ENCODE peak calls at places on chromosomes 7 and 10, in four cellular contexts. D is Peyer's patch, Q is AG09309, R is bronchial epithelial cell. M is an unnamed sample.

GRCh38 chr10:6114758-6115410 is 26.1 kb downstream of the RBM17 start:
- DNase-seq in D (no peak), R (peak), Q (peak), M (peak)

GRCh38 chr7:33677556-33677955 is 227.8 kb upstream of the BMPER start:
- DNase-seq in D (no peak), Q (peak), R (peak), M (no peak)

GRCh38 chr7:73905360-73905759 is 44.4 kb downstream of the TMEM270 start:
- DNase-seq in R (no peak), Q (no peak), D (no peak), M (no peak)

GRCh38 chr10:129859536-129859935 is 104.5 kb downstream of the EBF3 start:
- DNase-seq in R (no peak), D (no peak), Q (no peak), M (no peak)

GRCh38 chr10:102675151-102675886 is 31.0 kb downstream of the TRIM8 start:
- DNase-seq in R (peak), Q (no peak), D (no peak), M (no peak)

GRCh38 chr10:93758911-93759410 is 1.2 kb downstream of the LGI1 start:
- DNase-seq in Q (no peak), D (no peak), R (no peak), M (no peak)

GRCh38 chr10:131729361-131729760 is 171.4 kb upstream of the PPP2R2D start:
- DNase-seq in R (no peak), D (no peak), Q (no peak), M (no peak)

GRCh38 chr7:116528008-116528789 is 3.4 kb downstream of the CAV1 start:
- DNase-seq in Q (peak), R (peak), D (no peak), M (peak)

GRCh38 chr7:6631605-6632004 is 5.5 kb upstream of the ZNF316 start:
- DNase-seq in D (no peak), Q (no peak), R (peak), M (no peak)

GRCh38 chr10:58868736-58869435 is 307.6 kb upstream of the PHYHIPL start:
- DNase-seq in Q (no peak), D (no peak), R (peak), M (no peak)

GRCh38 chr7:106844286-106844997 is 20.6 kb upstream of the PIK3CG start:
- DNase-seq in Q (no peak), D (no peak), R (no peak), M (no peak)

GRCh38 chr7:50088463-50089129 is 4.5 kb downstream of the ZPBP start:
- DNase-seq in D (no peak), R (peak), Q (no peak), M (no peak)

GRCh38 chr7:50092579-50093411 is at the start of gene ZPBP:
- DNase-seq in R (peak), D (peak), Q (no peak), M (peak)
- H3K4me3 ChIP-seq in R (peak), D (peak), Q (no peak), M (peak)

GRCh38 chr10:119178371-119179119 is at the start of gene PRDX3:
- DNase-seq in R (peak), D (peak), Q (no peak), M (no peak)
- TF ChIP-seq CTCF in R (peak), D (peak), Q (peak), M (no peak)

GRCh38 chr7:27897441-27897847 is 157.5 kb downstream of the TAX1BP1 start:
- DNase-seq in Q (no peak), R (peak), D (no peak), M (no peak)

GRCh38 chr7:27898735-27899134 is 158.8 kb downstream of the TAX1BP1 start:
- DNase-seq in R (no peak), D (no peak), Q (no peak), M (no peak)

GRCh38 chr7:27899601-27900000 is 159.6 kb downstream of the TAX1BP1 start:
- DNase-seq in R (peak), D (no peak), Q (no peak), M (no peak)

GRCh38 chr7:27900006-27900405 is 160.0 kb downstream of the TAX1BP1 start:
- DNase-seq in D (no peak), R (no peak), Q (no peak), M (no peak)

DNA sequence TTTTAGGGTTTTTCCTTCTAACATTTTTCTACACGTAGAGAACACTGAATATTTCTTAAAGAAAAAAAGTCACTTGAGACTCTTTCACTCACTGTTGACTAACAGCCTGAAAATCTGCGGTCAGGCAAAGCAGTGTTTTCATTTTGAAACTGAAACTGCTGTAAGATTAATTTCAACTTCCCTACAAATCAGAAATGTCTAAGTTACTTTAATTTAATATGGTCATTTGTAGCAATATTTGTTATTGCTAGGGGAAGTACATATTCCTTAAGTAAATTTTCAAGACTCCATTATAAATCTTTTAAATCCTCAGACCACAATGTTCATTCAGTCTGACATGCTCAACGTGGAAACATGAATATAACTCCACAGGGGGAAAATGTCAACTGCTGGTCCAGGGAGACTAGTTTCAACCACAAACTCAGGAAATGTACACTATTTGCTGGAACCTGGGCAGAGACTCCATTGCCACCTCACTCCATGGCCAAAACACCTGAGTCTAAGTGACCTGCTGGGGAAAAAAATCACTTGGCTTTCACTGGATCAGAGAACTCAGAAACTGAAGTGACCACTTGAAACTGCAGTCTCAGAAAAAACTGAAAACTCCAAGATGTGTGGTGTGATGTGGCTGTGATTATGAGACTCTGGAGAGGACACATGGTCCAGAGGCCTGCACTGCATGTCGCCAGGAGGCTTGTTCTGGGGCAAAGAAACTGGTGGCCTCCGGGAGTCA is 161.2 kb downstream of the TAX1BP1 start:
- DNase-seq in R (peak), Q (peak), D (no peak), M (no peak)
- H3K4me3 ChIP-seq in R (peak), Q (peak), D (no peak), M (peak)

GRCh38 chr10:84059526-84059925 is 79.8 kb upstream of the GHITM start:
- DNase-seq in Q (no peak), R (no peak), D (no peak), M (no peak)
- TF ChIP-seq CTCF in Q (peak), R (peak), D (no peak), M (peak)

GRCh38 chr7:158413962-158414961 is 173.4 kb downstream of the PTPRN2 start:
- DNase-seq in Q (no peak), R (peak), D (no peak), M (no peak)
- H3K4me3 ChIP-seq in Q (no peak), R (no peak), D (no peak), M (no peak)

DNA sequence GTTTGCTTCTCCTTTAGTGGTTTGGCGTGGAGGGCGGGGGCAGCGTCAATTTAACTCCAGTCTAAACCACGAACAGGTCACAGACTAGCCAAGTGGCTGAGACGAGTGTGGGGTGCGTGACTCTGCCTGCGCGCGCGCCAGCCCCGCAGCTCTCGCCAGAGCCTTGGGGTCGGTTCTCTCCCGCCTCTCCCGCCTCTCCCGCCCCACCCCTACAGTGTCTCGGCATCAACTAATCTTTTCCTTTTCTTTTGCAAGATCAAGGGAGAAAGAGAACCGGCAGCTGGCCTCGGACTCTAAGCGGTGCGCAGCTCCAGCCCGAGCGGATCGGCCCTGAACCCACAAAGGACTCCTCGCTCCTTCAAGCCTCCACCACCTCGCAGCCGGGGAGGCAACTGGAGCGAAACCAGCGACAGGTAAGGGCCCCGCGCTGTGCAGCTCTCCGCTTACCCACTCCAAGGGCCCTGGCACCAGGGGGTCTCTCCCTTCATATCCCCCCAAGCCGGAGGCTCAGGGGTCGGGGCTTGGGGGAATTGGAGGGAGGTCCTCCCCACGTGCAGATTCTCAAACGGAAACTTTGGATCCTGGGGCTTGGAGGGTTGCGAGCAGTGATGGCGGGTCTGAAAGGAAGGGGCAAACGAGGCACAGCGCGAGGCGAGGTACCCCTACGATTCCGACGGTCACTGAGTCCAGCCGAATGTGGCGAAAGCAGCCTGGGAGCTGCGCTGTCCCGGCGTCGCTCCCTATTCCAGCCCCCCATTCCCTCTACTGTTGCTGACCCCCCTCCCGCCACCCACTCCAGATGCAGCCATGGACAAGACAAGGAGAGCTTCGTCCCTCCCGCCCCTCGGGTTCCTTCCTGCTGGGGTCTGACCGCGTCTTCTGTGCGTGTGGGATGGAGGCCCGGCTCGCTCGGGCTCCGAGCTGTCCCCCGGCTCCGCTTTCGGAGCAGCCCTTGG is 832 bp downstream of the CHRM2 start:
- DNase-seq in Q (no peak), D (peak), R (no peak), M (no peak)
- TF ChIP-seq CTCF in Q (no peak), D (no peak), R (no peak), M (no peak)

DNA sequence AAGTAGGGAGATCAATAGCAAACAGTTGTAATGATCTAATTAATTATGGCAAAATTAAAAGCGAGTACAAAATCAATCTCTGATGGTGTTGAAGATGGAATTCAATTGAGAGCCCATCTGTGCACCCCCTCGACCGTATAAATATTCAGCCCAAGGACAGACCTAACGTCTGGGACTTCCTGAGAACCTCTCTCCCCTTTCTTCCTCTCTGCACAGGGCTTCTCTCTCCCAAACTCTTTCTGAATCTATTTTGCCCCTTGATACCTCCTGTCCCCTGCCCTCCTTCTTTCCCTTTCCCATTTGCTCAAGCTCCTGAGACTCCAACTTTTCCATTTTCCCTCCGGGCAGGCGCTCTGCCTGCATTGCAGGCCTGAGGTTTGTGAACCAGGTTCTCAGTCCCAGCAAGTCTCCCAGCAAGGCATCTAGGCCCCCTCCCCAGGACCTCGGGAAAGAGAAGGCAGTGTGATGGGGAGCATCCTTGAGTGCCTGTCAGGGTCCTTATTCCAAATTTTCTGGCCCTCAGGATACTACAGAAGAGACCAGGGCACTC is 8.5 kb upstream of the PAX2 start:
- DNase-seq in Q (no peak), R (no peak), D (no peak), M (no peak)
- H3K4me3 ChIP-seq in Q (no peak), R (no peak), D (no peak), M (peak)

GRCh38 chr7:111098926-111099250 is 8.0 kb downstream of the LRRN3 start:
- DNase-seq in D (no peak), R (no peak), Q (no peak), M (no peak)
- TF ChIP-seq CTCF in D (no peak), R (no peak), Q (no peak), M (no peak)

GRCh38 chr10:60849762-60850161 is 71.5 kb downstream of the CDK1 start:
- DNase-seq in R (no peak), D (no peak), Q (no peak), M (no peak)
- H3K4me3 ChIP-seq in R (no peak), D (no peak), Q (no peak), M (no peak)

DNA sequence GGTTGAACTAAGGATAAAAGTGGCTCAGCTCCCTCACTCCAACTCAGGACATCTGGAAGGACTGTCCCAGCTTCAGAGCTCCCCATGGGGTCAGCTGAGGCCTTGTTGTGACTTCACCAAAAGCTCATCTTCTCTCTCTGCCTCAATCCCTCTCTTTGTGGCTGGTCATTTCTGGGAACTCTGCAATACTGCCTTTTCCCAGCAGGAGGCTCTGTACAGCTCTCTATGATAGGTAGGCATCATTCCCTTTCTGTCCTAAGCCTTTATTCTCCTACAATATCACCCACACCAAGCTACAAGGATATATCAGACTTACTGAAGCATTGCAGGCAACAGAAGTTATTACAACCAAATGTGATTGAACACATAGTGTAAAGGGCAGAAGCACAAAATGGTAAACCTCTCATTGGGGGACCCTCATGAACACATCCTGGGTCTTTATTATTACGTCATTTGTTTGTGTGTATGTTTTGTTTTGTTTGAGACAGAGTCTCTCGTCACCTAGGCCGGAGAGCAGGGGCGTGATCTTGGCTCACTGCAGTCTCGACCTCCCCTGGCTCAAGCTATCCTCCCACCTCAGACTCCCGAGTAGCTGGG is 36.7 kb upstream of the PRPS1L1 start:
- DNase-seq in Q (no peak), D (no peak), R (peak), M (no peak)
- TF ChIP-seq CTCF in Q (peak), D (peak), R (peak), M (peak)

M was measured in epithelial cell of proximal tubule.